ENCODE peak calls at places on chromosomes 4 and X, in six cellular contexts. J, F, V, C, B and Z are unnamed samples.

GRCh38 chrX:111914398-111915092 is 38.6 kb downstream of the TRPC5OS start:
- DNase-seq in J (no peak), F (no peak), V (no peak), C (peak), B (no peak), Z (no peak)

GRCh38 chr4:61202638-61203495 is 2.7 kb downstream of the ADGRL3 start:
- DNase-seq in J (no peak), F (no peak), V (peak), C (peak), B (peak), Z (no peak)

GRCh38 chr4:153318696-153319320 is 25.7 kb upstream of the MND1 start:
- DNase-seq in J (peak), F (no peak), V (no peak), C (peak), B (no peak), Z (no peak)

GRCh38 chrX:129738466-129739308 is at the start of gene XPNPEP2:
- DNase-seq in J (no peak), F (no peak), V (no peak), C (no peak), B (peak), Z (no peak)

GRCh38 chr4:101103381-101104142 is 243.8 kb downstream of the PPP3CA start:
- DNase-seq in J (no peak), F (peak), V (no peak), C (no peak), B (no peak), Z (no peak)

GRCh38 chr4:5866841-5867782 is 25.8 kb downstream of the CRMP1 start:
- DNase-seq in J (no peak), F (no peak), V (no peak), C (no peak), B (no peak), Z (no peak)

GRCh38 chr4:141768954-141769353 is 132.6 kb downstream of the IL15 start:
- DNase-seq in J (no peak), F (no peak), V (no peak), C (peak), B (no peak), Z (no peak)

GRCh38 chr4:844752-845232 is 18.9 kb upstream of the CPLX1 start:
- DNase-seq in J (no peak), F (no peak), V (no peak), C (no peak), B (no peak), Z (peak)

GRCh38 chr4:153233761-153234371 is 29.6 kb downstream of the TRIM2 start:
- DNase-seq in J (no peak), F (no peak), V (no peak), C (peak), B (no peak), Z (no peak)

GRCh38 chr4:103429283-103429682 is 231.1 kb upstream of the CENPE start:
- DNase-seq in J (no peak), F (no peak), V (peak), C (no peak), B (no peak), Z (no peak)

GRCh38 chr4:6942238-6942800 is 32.7 kb downstream of the TBC1D14 start:
- DNase-seq in J (peak), F (peak), V (no peak), C (peak), B (no peak), Z (peak)

GRCh38 chrX:10160221-10160620 is 3.4 kb downstream of the CLCN4 start:
- DNase-seq in J (no peak), F (no peak), V (no peak), C (no peak), B (no peak), Z (no peak)

GRCh38 chr4:114509340-114509739 is 89.3 kb upstream of the UGT8 start:
- DNase-seq in J (no peak), F (no peak), V (no peak), C (no peak), B (no peak), Z (no peak)

GRCh38 chr4:6282247-6282646 is 12.6 kb downstream of the WFS1 start:
- DNase-seq in J (no peak), F (no peak), V (no peak), C (no peak), B (no peak), Z (no peak)

GRCh38 chr4:123554819-123555499 is 158.4 kb downstream of the SPRY1 start:
- DNase-seq in J (no peak), F (no peak), V (no peak), C (no peak), B (no peak), Z (no peak)

GRCh38 chr4:122329876-122330595 is 48.8 kb upstream of the ADAD1 start:
- DNase-seq in J (no peak), F (no peak), V (no peak), C (peak), B (no peak), Z (no peak)

GRCh38 chrX:65644621-65645287 is 22.7 kb upstream of the MSN start:
- DNase-seq in J (peak), F (no peak), V (peak), C (peak), B (peak), Z (no peak)

GRCh38 chr4:42778349-42778748 is 114.2 kb upstream of the GRXCR1 start:
- DNase-seq in J (no peak), F (no peak), V (no peak), C (no peak), B (no peak), Z (no peak)

GRCh38 chrX:153061732-153062131 is 5.5 kb downstream of the PNMA3 start:
- DNase-seq in J (no peak), F (no peak), V (no peak), C (peak), B (no peak), Z (no peak)

GRCh38 chr4:84985952-84986351 is 19.5 kb upstream of the WDFY3 start:
- DNase-seq in J (no peak), F (no peak), V (no peak), C (peak), B (no peak), Z (no peak)

GRCh38 chr4:81562093-81562492 is 90.4 kb upstream of the RASGEF1B start:
- DNase-seq in J (no peak), F (peak), V (no peak), C (no peak), B (no peak), Z (no peak)

GRCh38 chr4:106628616-106629606 is 260.3 kb upstream of the GIMD1 start:
- DNase-seq in J (no peak), F (no peak), V (no peak), C (no peak), B (no peak), Z (no peak)

GRCh38 chr4:115418997-115419396 is 305.6 kb upstream of the NDST4 start:
- DNase-seq in J (no peak), F (no peak), V (peak), C (no peak), B (no peak), Z (no peak)

GRCh38 chr4:74628808-74629616 is 165.3 kb downstream of the BTC start:
- DNase-seq in J (no peak), F (no peak), V (no peak), C (peak), B (no peak), Z (no peak)

GRCh38 chr4:113560579-113560978 is 201.0 kb downstream of the CAMK2D start:
- DNase-seq in J (no peak), F (no peak), V (no peak), C (no peak), B (no peak), Z (no peak)

GRCh38 chr4:72587334-72587733 is 18.3 kb upstream of the ADAMTS3 start:
- DNase-seq in J (no peak), F (no peak), V (no peak), C (no peak), B (no peak), Z (no peak)

GRCh38 chr4:40055379-40055872 is 1.2 kb upstream of the N4BP2 start:
- DNase-seq in J (peak), F (peak), V (no peak), C (no peak), B (no peak), Z (no peak)

GRCh38 chrX:70134116-70134477 is 850 bp downstream of the IGBP1 start:
- DNase-seq in J (no peak), F (no peak), V (no peak), C (peak), B (no peak), Z (no peak)

GRCh38 chr4:8539661-8540060 is 40.5 kb upstream of the GPR78 start:
- DNase-seq in J (no peak), F (no peak), V (no peak), C (no peak), B (no peak), Z (no peak)

GRCh38 chr4:97150966-97151365 is 992.3 kb downstream of the STPG2 start:
- DNase-seq in J (no peak), F (no peak), V (no peak), C (peak), B (no peak), Z (no peak)

GRCh38 chrX:46386511-46386910 is 158.7 kb downstream of the ZNF674 start:
- DNase-seq in J (no peak), F (no peak), V (no peak), C (peak), B (no peak), Z (no peak)

GRCh38 chr4:2101346-2102044 is 42.4 kb downstream of the NAT8L start:
- DNase-seq in J (no peak), F (no peak), V (no peak), C (peak), B (no peak), Z (no peak)

GRCh38 chr4:146190393-146190910 is 14.9 kb downstream of the LSM6 start:
- DNase-seq in J (no peak), F (no peak), V (no peak), C (no peak), B (no peak), Z (no peak)

GRCh38 chrX:40272141-40272540 is 174.4 kb upstream of the BCOR start:
- DNase-seq in J (no peak), F (no peak), V (no peak), C (no peak), B (no peak), Z (no peak)

GRCh38 chrX:81377329-81377728 is 175.4 kb downstream of the SH3BGRL start:
- DNase-seq in J (no peak), F (no peak), V (no peak), C (peak), B (no peak), Z (no peak)

GRCh38 chr4:123786159-123786915 is 389.7 kb downstream of the SPRY1 start:
- DNase-seq in J (no peak), F (no peak), V (no peak), C (no peak), B (no peak), Z (no peak)